ENCODE peak calls at places on chromosomes 4 and X, in eight cellular contexts. U is GM12864, W is foreskin melanocyte, B is ecto neural progenitor cell, J is activated B cell treated with CpG ODN at 0.5 μM for 24 hours, D is GM13976, E is ACHN, S is NAMALWA. I is an unnamed sample.
A peak's percentile ranks its signal among the peaks of the same experiment; 100 is the strongest.

GRCh38 chr4:169203891-169204290 is 66.9 kb downstream of the SH3RF1 start:
- DNase-seq in U (no peak), W (no peak), B (no peak), J (no peak), D (no peak), E (no peak), S (no peak), I (no peak)

GRCh38 chr4:133903029-133903428 is 298.6 kb downstream of the PABPC4L start:
- DNase-seq in U (no peak), W (no peak), B (no peak), J (no peak), D (no peak), E (no peak), S (no peak), I (no peak)

GRCh38 chr4:7831330-7831729 is 108.3 kb downstream of the AFAP1 start:
- DNase-seq in U (peak; percentile 65), W (no peak), B (no peak), J (no peak), D (peak; percentile 52), E (no peak), S (no peak), I (no peak)

GRCh38 chr4:94843222-94843621 is 85.5 kb downstream of the BMPR1B start:
- DNase-seq in U (no peak), W (no peak), B (no peak), J (no peak), D (no peak), E (no peak), S (no peak), I (no peak)

GRCh38 chr4:38411092-38411491 is 252.9 kb upstream of the KLF3 start:
- DNase-seq in U (peak; percentile 34), W (no peak), B (no peak), J (no peak), D (peak; percentile 60), E (no peak), S (no peak), I (no peak)

GRCh38 chr4:23937173-23937572 is 47.3 kb upstream of the PPARGC1A start:
- DNase-seq in U (no peak), W (no peak), B (no peak), J (no peak), D (no peak), E (no peak), S (no peak), I (no peak)

GRCh38 chr4:80423553-80424224 is 88.2 kb downstream of the CFAP299 start:
- DNase-seq in U (no peak), W (no peak), B (no peak), J (no peak), D (no peak), E (no peak), S (no peak), I (no peak)

GRCh38 chr4:25536577-25537325 is 118.9 kb upstream of the SLC34A2 start:
- DNase-seq in U (no peak), W (peak; percentile 71), B (no peak), J (no peak), D (no peak), E (peak; percentile 18), S (peak; percentile 22), I (peak; percentile 61)

GRCh38 chr4:76881375-76881774 is 16.6 kb downstream of the SOWAHB start:
- DNase-seq in U (no peak), W (no peak), B (no peak), J (no peak), D (no peak), E (no peak), S (no peak), I (no peak)

GRCh38 chrX:76148753-76149152 is 24.1 kb upstream of the PBDC1 start:
- DNase-seq in U (no peak), W (peak; percentile 48), B (no peak), J (peak; percentile 21), D (no peak), E (peak; percentile 27), S (peak; percentile 51), I (no peak)

GRCh38 chr4:75555294-75556164 is at the start of gene ODAPH:
- DNase-seq in U (peak; percentile 49), W (no peak), B (no peak), J (no peak), D (peak; percentile 59), E (peak; percentile 80), S (peak; percentile 34), I (peak; percentile 41)

GRCh38 chr4:794911-795725 is 30.8 kb downstream of the CPLX1 start:
- DNase-seq in U (no peak), W (no peak), B (no peak), J (no peak), D (no peak), E (no peak), S (no peak), I (no peak)

GRCh38 chrX:21940356-21940829 is at the start of gene SMS:
- DNase-seq in U (no peak), W (peak; percentile 60), B (peak; percentile 65), J (peak; percentile 41), D (peak; percentile 78), E (peak; percentile 74), S (peak; percentile 55), I (peak; percentile 49)

GRCh38 chr4:89765966-89766365 is 71.0 kb downstream of the SNCA start:
- DNase-seq in U (no peak), W (peak; percentile 79), B (no peak), J (no peak), D (no peak), E (peak; percentile 2), S (no peak), I (no peak)

GRCh38 chr4:84451546-84451945 is 47.5 kb downstream of the NKX6-1 start:
- DNase-seq in U (no peak), W (peak; percentile 11), B (no peak), J (no peak), D (no peak), E (peak; percentile 33), S (peak; percentile 13), I (no peak)

GRCh38 chrX:153411988-153412574 is 809 bp downstream of the ZFP92 start:
- DNase-seq in U (no peak), W (no peak), B (no peak), J (no peak), D (no peak), E (no peak), S (no peak), I (no peak)

GRCh38 chr4:82124365-82124764 is 249.4 kb downstream of the HNRNPD start:
- DNase-seq in U (no peak), W (peak; percentile 73), B (no peak), J (no peak), D (no peak), E (no peak), S (no peak), I (no peak)

GRCh38 chr4:112664611-112665010 is 27.7 kb downstream of the LARP7 start:
- DNase-seq in U (no peak), W (no peak), B (no peak), J (no peak), D (no peak), E (no peak), S (no peak), I (no peak)

GRCh38 chr4:80619070-80619674 is 283.6 kb downstream of the CFAP299 start:
- DNase-seq in U (no peak), W (no peak), B (no peak), J (no peak), D (no peak), E (peak; percentile 23), S (peak; percentile 56), I (no peak)

GRCh38 chr4:145589923-145590702 is 29.1 kb upstream of the MMAA start:
- DNase-seq in U (no peak), W (no peak), B (no peak), J (no peak), D (no peak), E (no peak), S (no peak), I (no peak)

I was measured in germinal center.